ENCODE peak calls at places on chromosomes 16 and 17, in five cellular contexts. X, A, Q, R and L are unnamed samples.

GRCh38 chr17:66779186-66779585 is 55.7 kb upstream of the CACNG5 start:
- DNase-seq in R (no peak), Q (no peak), A (no peak), X (no peak), L (no peak)

GRCh38 chr17:47967607-47968252 is 3.2 kb upstream of the CDK5RAP3 start:
- DNase-seq in Q (no peak), A (no peak), R (peak; percentile 83), X (no peak), L (peak; percentile 98)

GRCh38 chr16:8407351-8407750 is 183.0 kb downstream of the TMEM114 start:
- DNase-seq in R (no peak), A (no peak), Q (no peak), X (no peak), L (no peak)

GRCh38 chr16:46658925-46659324 is 30.1 kb downstream of the VPS35 start:
- DNase-seq in R (no peak), X (no peak), Q (no peak), A (peak; percentile 45), L (no peak)

GRCh38 chr17:48791128-48792032 is 25.6 kb downstream of the TTLL6 start:
- DNase-seq in A (peak; percentile 67), X (no peak), Q (no peak), R (peak; percentile 88), L (peak; percentile 25)

GRCh38 chr16:66510711-66511614 is 39.0 kb downstream of the TK2 start:
- DNase-seq in R (no peak), Q (no peak), X (no peak), A (peak; percentile 69), L (no peak)

GRCh38 chr16:62711797-62712196 is 675.6 kb upstream of the CDH8 start:
- DNase-seq in X (no peak), Q (no peak), R (no peak), A (no peak), L (no peak)

GRCh38 chr17:72056727-72057290 is 64.0 kb upstream of the SOX9 start:
- DNase-seq in A (no peak), Q (no peak), X (no peak), R (no peak), L (no peak)

GRCh38 chr17:5759501-5759925 is 175.2 kb upstream of the NLRP1 start:
- DNase-seq in Q (no peak), X (no peak), A (no peak), R (no peak), L (no peak)

GRCh38 chr16:72199938-72200337 is 28.0 kb upstream of the PMFBP1 start:
- DNase-seq in R (no peak), A (no peak), X (no peak), Q (no peak), L (no peak)

GRCh38 chr16:58196898-58197313 is 1.0 kb downstream of the CSNK2A2 start:
- DNase-seq in R (peak; percentile 7), A (no peak), X (no peak), Q (no peak), L (no peak)

GRCh38 chr17:8473451-8474192 is 37.9 kb downstream of the NDEL1 start:
- DNase-seq in A (no peak), R (no peak), Q (no peak), X (no peak), L (no peak)

GRCh38 chr16:74942977-74943918 is 41.7 kb downstream of the WDR59 start:
- DNase-seq in A (no peak), R (no peak), Q (no peak), X (no peak), L (no peak)

GRCh38 chr17:36590082-36590481 is 1.6 kb upstream of the DHRS11 start:
- DNase-seq in A (peak; percentile 3), Q (no peak), R (no peak), X (no peak), L (no peak)